ENCODE peak calls at places on chromosomes 11 and 22, in eight cellular contexts. One of them, this sample, is unnamed.

GRCh38 chr22:39643311-39644083 is 72.9 kb downstream of the CACNA1I start:
- DNase-seq in dorsolateral prefrontal cortex: no peak
- DNase-seq in pancreas: no peak
- DNase-seq in sigmoid colon: no peak
- DNase-seq in nephron progenitor cell: no peak
- DNase-seq in foreskin fibroblast: no peak
- DNase-seq in mucosa of descending colon: no peak
- DNase-seq in fibroblast of pulmonary artery: peak; percentile 14
- DNase-seq in this sample: no peak

GRCh38 chr22:41713004-41713403 is 13.7 kb downstream of the MEI1 start:
- DNase-seq in foreskin fibroblast: no peak
- DNase-seq in pancreas: no peak
- DNase-seq in mucosa of descending colon: no peak
- DNase-seq in nephron progenitor cell: no peak
- DNase-seq in dorsolateral prefrontal cortex: no peak
- DNase-seq in sigmoid colon: no peak
- DNase-seq in fibroblast of pulmonary artery: no peak
- DNase-seq in this sample: no peak

GRCh38 chr11:78048561-78048960 is 15.1 kb upstream of the THRSP start:
- DNase-seq in fibroblast of pulmonary artery: no peak
- DNase-seq in dorsolateral prefrontal cortex: no peak
- DNase-seq in mucosa of descending colon: no peak
- DNase-seq in foreskin fibroblast: no peak
- DNase-seq in nephron progenitor cell: no peak
- DNase-seq in pancreas: no peak
- DNase-seq in sigmoid colon: no peak
- DNase-seq in this sample: no peak

GRCh38 chr11:64571050-64571409 is 20.0 kb upstream of the SLC22A12 start:
- DNase-seq in foreskin fibroblast: no peak
- DNase-seq in pancreas: no peak
- DNase-seq in sigmoid colon: peak; percentile 21
- DNase-seq in dorsolateral prefrontal cortex: no peak
- DNase-seq in mucosa of descending colon: no peak
- DNase-seq in nephron progenitor cell: no peak
- DNase-seq in fibroblast of pulmonary artery: no peak
- DNase-seq in this sample: no peak

GRCh38 chr11:13292970-13293369 is 15.4 kb downstream of the BMAL1 start:
- DNase-seq in pancreas: no peak
- DNase-seq in dorsolateral prefrontal cortex: no peak
- DNase-seq in foreskin fibroblast: no peak
- DNase-seq in mucosa of descending colon: no peak
- DNase-seq in fibroblast of pulmonary artery: no peak
- DNase-seq in sigmoid colon: no peak
- DNase-seq in nephron progenitor cell: no peak
- DNase-seq in this sample: no peak

GRCh38 chr11:130488187-130489026 is 40.0 kb downstream of the ADAMTS15 start:
- DNase-seq in fibroblast of pulmonary artery: no peak
- DNase-seq in dorsolateral prefrontal cortex: no peak
- DNase-seq in foreskin fibroblast: no peak
- DNase-seq in nephron progenitor cell: no peak
- DNase-seq in mucosa of descending colon: no peak
- DNase-seq in pancreas: no peak
- DNase-seq in sigmoid colon: no peak
- DNase-seq in this sample: no peak

GRCh38 chr11:36598051-36598450 is at the start of gene RAG2:
- DNase-seq in fibroblast of pulmonary artery: no peak
- DNase-seq in dorsolateral prefrontal cortex: no peak
- DNase-seq in sigmoid colon: no peak
- DNase-seq in pancreas: no peak
- DNase-seq in foreskin fibroblast: no peak
- DNase-seq in nephron progenitor cell: no peak
- DNase-seq in mucosa of descending colon: no peak
- DNase-seq in this sample: no peak

GRCh38 chr22:37077802-37078448 is 26.4 kb downstream of the KCTD17 start:
- DNase-seq in pancreas: no peak
- DNase-seq in nephron progenitor cell: peak; percentile 91
- DNase-seq in dorsolateral prefrontal cortex: peak; percentile 44
- DNase-seq in foreskin fibroblast: peak; percentile 24
- DNase-seq in sigmoid colon: no peak
- DNase-seq in fibroblast of pulmonary artery: peak; percentile 61
- DNase-seq in mucosa of descending colon: peak; percentile 81
- DNase-seq in this sample: peak; percentile 71

GRCh38 chr11:94934362-94934761 is 39.0 kb downstream of the CWC15 start:
- DNase-seq in pancreas: no peak
- DNase-seq in nephron progenitor cell: peak; percentile 6
- DNase-seq in mucosa of descending colon: no peak
- DNase-seq in fibroblast of pulmonary artery: peak; percentile 39
- DNase-seq in sigmoid colon: no peak
- DNase-seq in foreskin fibroblast: peak; percentile 56
- DNase-seq in dorsolateral prefrontal cortex: no peak
- DNase-seq in this sample: no peak

GRCh38 chr11:86954288-86955110 is 696 bp downstream of the FZD4 start:
- DNase-seq in mucosa of descending colon: peak; percentile 34
- DNase-seq in sigmoid colon: peak; percentile 72
- DNase-seq in foreskin fibroblast: no peak
- DNase-seq in dorsolateral prefrontal cortex: no peak
- DNase-seq in pancreas: peak; percentile 82
- DNase-seq in nephron progenitor cell: peak; percentile 43
- DNase-seq in fibroblast of pulmonary artery: no peak
- DNase-seq in this sample: no peak

GRCh38 chr11:34345012-34345804 is 12.6 kb downstream of the ABTB2 start:
- DNase-seq in mucosa of descending colon: peak; percentile 22
- DNase-seq in dorsolateral prefrontal cortex: no peak
- DNase-seq in sigmoid colon: peak; percentile 75
- DNase-seq in fibroblast of pulmonary artery: peak; percentile 93
- DNase-seq in foreskin fibroblast: peak; percentile 73
- DNase-seq in nephron progenitor cell: no peak
- DNase-seq in pancreas: no peak
- DNase-seq in this sample: no peak

GRCh38 chr11:86671386-86672006 is 920 bp downstream of the ME3 start:
- DNase-seq in foreskin fibroblast: no peak
- DNase-seq in pancreas: peak; percentile 73
- DNase-seq in dorsolateral prefrontal cortex: peak; percentile 28
- DNase-seq in mucosa of descending colon: peak; percentile 87
- DNase-seq in sigmoid colon: peak; percentile 92
- DNase-seq in fibroblast of pulmonary artery: peak; percentile 26
- DNase-seq in nephron progenitor cell: peak; percentile 51
- DNase-seq in this sample: peak; percentile 86

GRCh38 chr11:125624756-125625213 is at the start of gene CHEK1:
- DNase-seq in pancreas: no peak
- DNase-seq in foreskin fibroblast: no peak
- DNase-seq in fibroblast of pulmonary artery: no peak
- DNase-seq in nephron progenitor cell: no peak
- DNase-seq in mucosa of descending colon: peak; percentile 12
- DNase-seq in sigmoid colon: no peak
- DNase-seq in dorsolateral prefrontal cortex: no peak
- DNase-seq in this sample: no peak

GRCh38 chr11:38014405-38014804 is 1416.4 kb upstream of the RAG2 start:
- DNase-seq in mucosa of descending colon: no peak
- DNase-seq in fibroblast of pulmonary artery: peak; percentile 89
- DNase-seq in nephron progenitor cell: no peak
- DNase-seq in sigmoid colon: no peak
- DNase-seq in dorsolateral prefrontal cortex: no peak
- DNase-seq in foreskin fibroblast: no peak
- DNase-seq in pancreas: no peak
- DNase-seq in this sample: no peak

GRCh38 chr11:75269896-75270295 is 29.3 kb downstream of the TPBGL start:
- DNase-seq in sigmoid colon: peak; percentile 52
- DNase-seq in mucosa of descending colon: no peak
- DNase-seq in dorsolateral prefrontal cortex: no peak
- DNase-seq in pancreas: no peak
- DNase-seq in nephron progenitor cell: no peak
- DNase-seq in foreskin fibroblast: no peak
- DNase-seq in fibroblast of pulmonary artery: no peak
- DNase-seq in this sample: no peak

GRCh38 chr11:46348986-46349401 is 1.7 kb downstream of the DGKZ start:
- DNase-seq in pancreas: no peak
- DNase-seq in sigmoid colon: no peak
- DNase-seq in foreskin fibroblast: no peak
- DNase-seq in fibroblast of pulmonary artery: no peak
- DNase-seq in dorsolateral prefrontal cortex: no peak
- DNase-seq in nephron progenitor cell: no peak
- DNase-seq in mucosa of descending colon: peak; percentile 40
- DNase-seq in this sample: no peak

GRCh38 chr11:35166369-35167360 is 27.7 kb downstream of the CD44 start:
- DNase-seq in fibroblast of pulmonary artery: peak; percentile 67
- DNase-seq in foreskin fibroblast: peak; percentile 96
- DNase-seq in nephron progenitor cell: no peak
- DNase-seq in pancreas: no peak
- DNase-seq in mucosa of descending colon: no peak
- DNase-seq in sigmoid colon: peak; percentile 80
- DNase-seq in dorsolateral prefrontal cortex: peak; percentile 29
- DNase-seq in this sample: no peak

GRCh38 chr22:49206281-49206680 is 621.4 kb downstream of the BRD1 start:
- DNase-seq in dorsolateral prefrontal cortex: peak; percentile 9
- DNase-seq in sigmoid colon: peak; percentile 46
- DNase-seq in nephron progenitor cell: no peak
- DNase-seq in mucosa of descending colon: no peak
- DNase-seq in foreskin fibroblast: no peak
- DNase-seq in pancreas: peak; percentile 15
- DNase-seq in fibroblast of pulmonary artery: no peak
- DNase-seq in this sample: no peak

GRCh38 chr11:70387564-70387963 is 10.8 kb upstream of the CTTN start:
- DNase-seq in pancreas: no peak
- DNase-seq in nephron progenitor cell: no peak
- DNase-seq in fibroblast of pulmonary artery: no peak
- DNase-seq in foreskin fibroblast: no peak
- DNase-seq in mucosa of descending colon: no peak
- DNase-seq in dorsolateral prefrontal cortex: no peak
- DNase-seq in sigmoid colon: peak; percentile 24
- DNase-seq in this sample: no peak

GRCh38 chr11:30853470-30853869 is 267.3 kb upstream of the MPPED2 start:
- DNase-seq in mucosa of descending colon: no peak
- DNase-seq in foreskin fibroblast: no peak
- DNase-seq in pancreas: no peak
- DNase-seq in dorsolateral prefrontal cortex: no peak
- DNase-seq in nephron progenitor cell: no peak
- DNase-seq in sigmoid colon: no peak
- DNase-seq in fibroblast of pulmonary artery: no peak
- DNase-seq in this sample: no peak

GRCh38 chr11:103844327-103845215 is 191.9 kb upstream of the DDI1 start:
- DNase-seq in nephron progenitor cell: no peak
- DNase-seq in pancreas: no peak
- DNase-seq in dorsolateral prefrontal cortex: no peak
- DNase-seq in sigmoid colon: no peak
- DNase-seq in mucosa of descending colon: peak; percentile 59
- DNase-seq in fibroblast of pulmonary artery: no peak
- DNase-seq in foreskin fibroblast: no peak
- DNase-seq in this sample: no peak

GRCh38 chr11:111676878-111677585 is 74.8 kb downstream of the SIK2 start:
- DNase-seq in dorsolateral prefrontal cortex: no peak
- DNase-seq in mucosa of descending colon: no peak
- DNase-seq in nephron progenitor cell: no peak
- DNase-seq in sigmoid colon: no peak
- DNase-seq in foreskin fibroblast: peak; percentile 18
- DNase-seq in fibroblast of pulmonary artery: peak; percentile 31
- DNase-seq in pancreas: no peak
- DNase-seq in this sample: no peak

GRCh38 chr11:68518191-68518590 is 57.6 kb downstream of the PPP6R3 start:
- DNase-seq in pancreas: no peak
- DNase-seq in fibroblast of pulmonary artery: no peak
- DNase-seq in foreskin fibroblast: no peak
- DNase-seq in dorsolateral prefrontal cortex: no peak
- DNase-seq in nephron progenitor cell: no peak
- DNase-seq in sigmoid colon: no peak
- DNase-seq in mucosa of descending colon: no peak
- DNase-seq in this sample: no peak

GRCh38 chr11:57619331-57619730 is 21.8 kb downstream of the SERPING1 start:
- DNase-seq in fibroblast of pulmonary artery: no peak
- DNase-seq in nephron progenitor cell: no peak
- DNase-seq in dorsolateral prefrontal cortex: no peak
- DNase-seq in foreskin fibroblast: no peak
- DNase-seq in pancreas: no peak
- DNase-seq in sigmoid colon: no peak
- DNase-seq in mucosa of descending colon: no peak
- DNase-seq in this sample: no peak
- TF ChIP-seq CTCF in fibroblast of pulmonary artery: no peak
- TF ChIP-seq CTCF in nephron progenitor cell: no peak
- TF ChIP-seq CTCF in dorsolateral prefrontal cortex: no peak
- TF ChIP-seq CTCF in foreskin fibroblast: no peak
- TF ChIP-seq CTCF in pancreas: no peak
- TF ChIP-seq CTCF in sigmoid colon: no peak
- TF ChIP-seq CTCF in mucosa of descending colon: no peak
- TF ChIP-seq CTCF in this sample: no peak

GRCh38 chr22:22689621-22690345 is 45.4 kb downstream of the GGTLC2 start:
- DNase-seq in foreskin fibroblast: no peak
- DNase-seq in mucosa of descending colon: no peak
- DNase-seq in sigmoid colon: peak; percentile 29
- DNase-seq in dorsolateral prefrontal cortex: no peak
- DNase-seq in fibroblast of pulmonary artery: no peak
- DNase-seq in pancreas: no peak
- DNase-seq in nephron progenitor cell: no peak
- DNase-seq in this sample: no peak

GRCh38 chr22:22685586-22685985 is 41.2 kb downstream of the GGTLC2 start:
- DNase-seq in foreskin fibroblast: no peak
- DNase-seq in fibroblast of pulmonary artery: no peak
- DNase-seq in dorsolateral prefrontal cortex: no peak
- DNase-seq in mucosa of descending colon: no peak
- DNase-seq in sigmoid colon: peak; percentile 37
- DNase-seq in pancreas: no peak
- DNase-seq in nephron progenitor cell: no peak
- DNase-seq in this sample: no peak

GRCh38 chr22:22691055-22691454 is 46.6 kb downstream of the GGTLC2 start:
- DNase-seq in nephron progenitor cell: no peak
- DNase-seq in dorsolateral prefrontal cortex: no peak
- DNase-seq in fibroblast of pulmonary artery: peak; percentile 35
- DNase-seq in mucosa of descending colon: no peak
- DNase-seq in pancreas: no peak
- DNase-seq in foreskin fibroblast: no peak
- DNase-seq in sigmoid colon: no peak
- DNase-seq in this sample: no peak

GRCh38 chr22:22684605-22685561 is 40.5 kb downstream of the GGTLC2 start:
- DNase-seq in dorsolateral prefrontal cortex: no peak
- DNase-seq in nephron progenitor cell: peak; percentile 35
- DNase-seq in sigmoid colon: peak; percentile 43
- DNase-seq in mucosa of descending colon: peak; percentile 51
- DNase-seq in pancreas: peak; percentile 55
- DNase-seq in foreskin fibroblast: peak; percentile 84
- DNase-seq in fibroblast of pulmonary artery: peak; percentile 72
- DNase-seq in this sample: peak; percentile 28

GRCh38 chr22:22687638-22688500 is 43.5 kb downstream of the GGTLC2 start:
- DNase-seq in nephron progenitor cell: peak; percentile 47
- DNase-seq in fibroblast of pulmonary artery: peak; percentile 76
- DNase-seq in mucosa of descending colon: peak; percentile 70
- DNase-seq in dorsolateral prefrontal cortex: no peak
- DNase-seq in pancreas: no peak
- DNase-seq in foreskin fibroblast: peak; percentile 57
- DNase-seq in sigmoid colon: no peak
- DNase-seq in this sample: peak; percentile 78
- TF ChIP-seq CTCF in nephron progenitor cell: peak; percentile 66
- TF ChIP-seq CTCF in fibroblast of pulmonary artery: peak; percentile 93
- TF ChIP-seq CTCF in mucosa of descending colon: peak; percentile 69
- TF ChIP-seq CTCF in dorsolateral prefrontal cortex: peak; percentile 74
- TF ChIP-seq CTCF in pancreas: peak; percentile 70
- TF ChIP-seq CTCF in foreskin fibroblast: peak; percentile 81
- TF ChIP-seq CTCF in sigmoid colon: peak; percentile 63
- TF ChIP-seq CTCF in this sample: peak; percentile 71

GRCh38 chr22:38291201-38291777 is 18.5 kb upstream of the TMEM184B start:
- DNase-seq in dorsolateral prefrontal cortex: no peak
- DNase-seq in sigmoid colon: no peak
- DNase-seq in pancreas: no peak
- DNase-seq in mucosa of descending colon: no peak
- DNase-seq in fibroblast of pulmonary artery: no peak
- DNase-seq in nephron progenitor cell: no peak
- DNase-seq in foreskin fibroblast: no peak
- DNase-seq in this sample: no peak
- TF ChIP-seq CTCF in dorsolateral prefrontal cortex: no peak
- TF ChIP-seq CTCF in sigmoid colon: no peak
- TF ChIP-seq CTCF in pancreas: no peak
- TF ChIP-seq CTCF in mucosa of descending colon: no peak
- TF ChIP-seq CTCF in fibroblast of pulmonary artery: no peak
- TF ChIP-seq CTCF in nephron progenitor cell: no peak
- TF ChIP-seq CTCF in foreskin fibroblast: no peak
- TF ChIP-seq CTCF in this sample: no peak

GRCh38 chr11:3971756-3972404 is 116.4 kb downstream of the STIM1 start:
- DNase-seq in sigmoid colon: no peak
- DNase-seq in dorsolateral prefrontal cortex: no peak
- DNase-seq in fibroblast of pulmonary artery: no peak
- DNase-seq in foreskin fibroblast: no peak
- DNase-seq in mucosa of descending colon: no peak
- DNase-seq in nephron progenitor cell: no peak
- DNase-seq in pancreas: no peak
- DNase-seq in this sample: no peak
- TF ChIP-seq CTCF in sigmoid colon: no peak
- TF ChIP-seq CTCF in dorsolateral prefrontal cortex: no peak
- TF ChIP-seq CTCF in fibroblast of pulmonary artery: peak; percentile 16
- TF ChIP-seq CTCF in foreskin fibroblast: peak; percentile 13
- TF ChIP-seq CTCF in mucosa of descending colon: no peak
- TF ChIP-seq CTCF in nephron progenitor cell: no peak
- TF ChIP-seq CTCF in pancreas: no peak
- TF ChIP-seq CTCF in this sample: peak; percentile 14